ENCODE peak calls at places on chromosomes 4 and X, in six cellular contexts. One of them, this sample, is unnamed.
A peak's percentile ranks its signal among the peaks of the same experiment; 100 is the strongest.

GRCh38 chr4:2831611-2832308 is 11.9 kb upstream of the ADD1 start:
- DNase-seq in fibroblast of the conjunctiva: no peak
- DNase-seq in activated gamma-delta T cell treated with Interleukin-2 at 50 U/mL for 16 hours: peak; percentile 2
- DNase-seq in C1 segment of cervical spinal cord: no peak
- DNase-seq in brain microvascular endothelial cell: no peak
- DNase-seq in A172: no peak
- DNase-seq in this sample: peak; percentile 43

GRCh38 chr4:149634368-149634767 is 181.3 kb downstream of the IQCM start:
- DNase-seq in A172: no peak
- DNase-seq in activated gamma-delta T cell treated with Interleukin-2 at 50 U/mL for 16 hours: no peak
- DNase-seq in C1 segment of cervical spinal cord: no peak
- DNase-seq in fibroblast of the conjunctiva: no peak
- DNase-seq in brain microvascular endothelial cell: no peak
- DNase-seq in this sample: no peak

GRCh38 chrX:123731987-123732678 is 719 bp downstream of the THOC2 start:
- DNase-seq in C1 segment of cervical spinal cord: no peak
- DNase-seq in A172: peak; percentile 7
- DNase-seq in brain microvascular endothelial cell: no peak
- DNase-seq in fibroblast of the conjunctiva: no peak
- DNase-seq in activated gamma-delta T cell treated with Interleukin-2 at 50 U/mL for 16 hours: no peak
- DNase-seq in this sample: no peak

GRCh38 chr4:138770818-138771217 is 244.8 kb upstream of the NOCT start:
- DNase-seq in brain microvascular endothelial cell: no peak
- DNase-seq in A172: no peak
- DNase-seq in activated gamma-delta T cell treated with Interleukin-2 at 50 U/mL for 16 hours: no peak
- DNase-seq in C1 segment of cervical spinal cord: no peak
- DNase-seq in fibroblast of the conjunctiva: no peak
- DNase-seq in this sample: no peak

GRCh38 chr4:8409271-8410065 is 31.1 kb downstream of the ACOX3 start:
- DNase-seq in C1 segment of cervical spinal cord: no peak
- DNase-seq in activated gamma-delta T cell treated with Interleukin-2 at 50 U/mL for 16 hours: peak; percentile 61
- DNase-seq in A172: peak; percentile 57
- DNase-seq in fibroblast of the conjunctiva: no peak
- DNase-seq in brain microvascular endothelial cell: no peak
- DNase-seq in this sample: peak; percentile 75

GRCh38 chr4:138209094-138209493 is 33.1 kb downstream of the SLC7A11 start:
- DNase-seq in A172: no peak
- DNase-seq in fibroblast of the conjunctiva: no peak
- DNase-seq in activated gamma-delta T cell treated with Interleukin-2 at 50 U/mL for 16 hours: no peak
- DNase-seq in brain microvascular endothelial cell: no peak
- DNase-seq in C1 segment of cervical spinal cord: no peak
- DNase-seq in this sample: no peak

GRCh38 chrX:56812515-56813105 is 83.6 kb downstream of the NBDY start:
- DNase-seq in fibroblast of the conjunctiva: no peak
- DNase-seq in C1 segment of cervical spinal cord: no peak
- DNase-seq in A172: no peak
- DNase-seq in brain microvascular endothelial cell: no peak
- DNase-seq in activated gamma-delta T cell treated with Interleukin-2 at 50 U/mL for 16 hours: no peak
- DNase-seq in this sample: no peak

GRCh38 chrX:64394059-64394873 is 986 bp downstream of the MTMR8 start:
- DNase-seq in activated gamma-delta T cell treated with Interleukin-2 at 50 U/mL for 16 hours: no peak
- DNase-seq in C1 segment of cervical spinal cord: no peak
- DNase-seq in brain microvascular endothelial cell: no peak
- DNase-seq in fibroblast of the conjunctiva: no peak
- DNase-seq in A172: no peak
- DNase-seq in this sample: no peak

GRCh38 chrX:17537652-17538301 is 162.8 kb downstream of the NHS start:
- DNase-seq in C1 segment of cervical spinal cord: no peak
- DNase-seq in brain microvascular endothelial cell: no peak
- DNase-seq in A172: no peak
- DNase-seq in fibroblast of the conjunctiva: no peak
- DNase-seq in activated gamma-delta T cell treated with Interleukin-2 at 50 U/mL for 16 hours: no peak
- DNase-seq in this sample: no peak

GRCh38 chr4:95889662-95890061 is 49.8 kb downstream of the PDHA2 start:
- DNase-seq in A172: peak; percentile 21
- DNase-seq in activated gamma-delta T cell treated with Interleukin-2 at 50 U/mL for 16 hours: no peak
- DNase-seq in brain microvascular endothelial cell: peak; percentile 61
- DNase-seq in fibroblast of the conjunctiva: no peak
- DNase-seq in C1 segment of cervical spinal cord: no peak
- DNase-seq in this sample: no peak

GRCh38 chr4:99816611-99817309 is at the start of gene DAPP1:
- DNase-seq in brain microvascular endothelial cell: no peak
- DNase-seq in A172: no peak
- DNase-seq in fibroblast of the conjunctiva: no peak
- DNase-seq in activated gamma-delta T cell treated with Interleukin-2 at 50 U/mL for 16 hours: peak; percentile 65
- DNase-seq in C1 segment of cervical spinal cord: no peak
- DNase-seq in this sample: peak; percentile 58

GRCh38 chrX:19849433-19850190 is 37.8 kb downstream of the SH3KBP1 start:
- DNase-seq in C1 segment of cervical spinal cord: no peak
- DNase-seq in fibroblast of the conjunctiva: no peak
- DNase-seq in brain microvascular endothelial cell: no peak
- DNase-seq in activated gamma-delta T cell treated with Interleukin-2 at 50 U/mL for 16 hours: no peak
- DNase-seq in A172: no peak
- DNase-seq in this sample: no peak

GRCh38 chrX:112941209-112941788 is 100.7 kb upstream of the AMOT start:
- DNase-seq in brain microvascular endothelial cell: no peak
- DNase-seq in fibroblast of the conjunctiva: no peak
- DNase-seq in C1 segment of cervical spinal cord: no peak
- DNase-seq in A172: no peak
- DNase-seq in activated gamma-delta T cell treated with Interleukin-2 at 50 U/mL for 16 hours: no peak
- DNase-seq in this sample: no peak

GRCh38 chr4:128542047-128542446 is 254.4 kb upstream of the PGRMC2 start:
- DNase-seq in A172: no peak
- DNase-seq in activated gamma-delta T cell treated with Interleukin-2 at 50 U/mL for 16 hours: no peak
- DNase-seq in fibroblast of the conjunctiva: no peak
- DNase-seq in C1 segment of cervical spinal cord: no peak
- DNase-seq in brain microvascular endothelial cell: no peak
- DNase-seq in this sample: no peak

GRCh38 chr4:165537028-165537648 is 158.3 kb downstream of the CPE start:
- DNase-seq in brain microvascular endothelial cell: peak; percentile 26
- DNase-seq in C1 segment of cervical spinal cord: no peak
- DNase-seq in A172: peak; percentile 42
- DNase-seq in activated gamma-delta T cell treated with Interleukin-2 at 50 U/mL for 16 hours: no peak
- DNase-seq in fibroblast of the conjunctiva: peak; percentile 22
- DNase-seq in this sample: no peak

GRCh38 chr4:179625391-179625790 is 2183.2 kb upstream of the AGA start:
- DNase-seq in fibroblast of the conjunctiva: peak; percentile 4
- DNase-seq in brain microvascular endothelial cell: peak; percentile 77
- DNase-seq in A172: peak; percentile 11
- DNase-seq in activated gamma-delta T cell treated with Interleukin-2 at 50 U/mL for 16 hours: no peak
- DNase-seq in C1 segment of cervical spinal cord: no peak
- DNase-seq in this sample: no peak

GRCh38 chr4:80186666-80187065 is 10.6 kb upstream of the PRDM8 start:
- DNase-seq in fibroblast of the conjunctiva: no peak
- DNase-seq in brain microvascular endothelial cell: no peak
- DNase-seq in C1 segment of cervical spinal cord: no peak
- DNase-seq in A172: no peak
- DNase-seq in activated gamma-delta T cell treated with Interleukin-2 at 50 U/mL for 16 hours: no peak
- DNase-seq in this sample: no peak

GRCh38 chr4:169342906-169343560 is 72.3 kb upstream of the SH3RF1 start:
- DNase-seq in activated gamma-delta T cell treated with Interleukin-2 at 50 U/mL for 16 hours: no peak
- DNase-seq in A172: peak; percentile 57
- DNase-seq in brain microvascular endothelial cell: no peak
- DNase-seq in fibroblast of the conjunctiva: no peak
- DNase-seq in C1 segment of cervical spinal cord: no peak
- DNase-seq in this sample: no peak

GRCh38 chr4:79576480-79576803 is 168.4 kb upstream of the GK2 start:
- DNase-seq in A172: peak; percentile 4
- DNase-seq in fibroblast of the conjunctiva: peak; percentile 14
- DNase-seq in activated gamma-delta T cell treated with Interleukin-2 at 50 U/mL for 16 hours: no peak
- DNase-seq in brain microvascular endothelial cell: peak; percentile 22
- DNase-seq in C1 segment of cervical spinal cord: no peak
- DNase-seq in this sample: no peak

GRCh38 chrX:119573840-119574393 is 446 bp upstream of the UBE2A start:
- DNase-seq in brain microvascular endothelial cell: peak; percentile 35
- DNase-seq in activated gamma-delta T cell treated with Interleukin-2 at 50 U/mL for 16 hours: no peak
- DNase-seq in A172: peak; percentile 0
- DNase-seq in fibroblast of the conjunctiva: peak; percentile 31
- DNase-seq in C1 segment of cervical spinal cord: no peak
- DNase-seq in this sample: no peak

GRCh38 chrX:156008915-156009314 is 11.4 kb downstream of the IL9R start:
- DNase-seq in fibroblast of the conjunctiva: no peak
- DNase-seq in brain microvascular endothelial cell: no peak
- DNase-seq in A172: no peak
- DNase-seq in activated gamma-delta T cell treated with Interleukin-2 at 50 U/mL for 16 hours: no peak
- DNase-seq in C1 segment of cervical spinal cord: no peak
- DNase-seq in this sample: no peak

GRCh38 chrX:68894513-68895338 is 65.9 kb downstream of the EFNB1 start:
- DNase-seq in C1 segment of cervical spinal cord: peak; percentile 12
- DNase-seq in fibroblast of the conjunctiva: no peak
- DNase-seq in A172: no peak
- DNase-seq in activated gamma-delta T cell treated with Interleukin-2 at 50 U/mL for 16 hours: no peak
- DNase-seq in brain microvascular endothelial cell: peak; percentile 6
- DNase-seq in this sample: peak; percentile 83

GRCh38 chr4:48543796-48544195 is 53.7 kb downstream of the ZAR1 start:
- DNase-seq in fibroblast of the conjunctiva: no peak
- DNase-seq in C1 segment of cervical spinal cord: no peak
- DNase-seq in brain microvascular endothelial cell: no peak
- DNase-seq in A172: no peak
- DNase-seq in activated gamma-delta T cell treated with Interleukin-2 at 50 U/mL for 16 hours: no peak
- DNase-seq in this sample: no peak

GRCh38 chr4:110020139-110020538 is 107.5 kb downstream of the EGF start:
- DNase-seq in fibroblast of the conjunctiva: no peak
- DNase-seq in brain microvascular endothelial cell: peak; percentile 31
- DNase-seq in A172: no peak
- DNase-seq in activated gamma-delta T cell treated with Interleukin-2 at 50 U/mL for 16 hours: no peak
- DNase-seq in C1 segment of cervical spinal cord: no peak
- DNase-seq in this sample: no peak

GRCh38 chrX:104987063-104987462 is 233.4 kb downstream of the TEX13A start:
- DNase-seq in A172: no peak
- DNase-seq in brain microvascular endothelial cell: no peak
- DNase-seq in fibroblast of the conjunctiva: no peak
- DNase-seq in C1 segment of cervical spinal cord: no peak
- DNase-seq in activated gamma-delta T cell treated with Interleukin-2 at 50 U/mL for 16 hours: no peak
- DNase-seq in this sample: no peak

GRCh38 chr4:146545102-146545501 is 23.4 kb upstream of the SLC10A7 start:
- DNase-seq in A172: peak; percentile 44
- DNase-seq in brain microvascular endothelial cell: peak; percentile 49
- DNase-seq in C1 segment of cervical spinal cord: no peak
- DNase-seq in activated gamma-delta T cell treated with Interleukin-2 at 50 U/mL for 16 hours: no peak
- DNase-seq in fibroblast of the conjunctiva: no peak
- DNase-seq in this sample: no peak

GRCh38 chr4:87270144-87270543 is 49.7 kb upstream of the KLHL8 start:
- DNase-seq in fibroblast of the conjunctiva: peak; percentile 24
- DNase-seq in brain microvascular endothelial cell: peak; percentile 37
- DNase-seq in C1 segment of cervical spinal cord: no peak
- DNase-seq in activated gamma-delta T cell treated with Interleukin-2 at 50 U/mL for 16 hours: no peak
- DNase-seq in A172: peak; percentile 45
- DNase-seq in this sample: no peak

GRCh38 chr4:2948895-2949781 is 14.1 kb downstream of the NOP14 start:
- DNase-seq in A172: no peak
- DNase-seq in C1 segment of cervical spinal cord: no peak
- DNase-seq in fibroblast of the conjunctiva: no peak
- DNase-seq in activated gamma-delta T cell treated with Interleukin-2 at 50 U/mL for 16 hours: no peak
- DNase-seq in brain microvascular endothelial cell: no peak
- DNase-seq in this sample: no peak

GRCh38 chrX:149522914-149523313 is 17.8 kb upstream of the IDS start:
- DNase-seq in C1 segment of cervical spinal cord: no peak
- DNase-seq in A172: no peak
- DNase-seq in activated gamma-delta T cell treated with Interleukin-2 at 50 U/mL for 16 hours: no peak
- DNase-seq in brain microvascular endothelial cell: no peak
- DNase-seq in fibroblast of the conjunctiva: no peak
- DNase-seq in this sample: no peak

GRCh38 chr4:136319789-136320470 is 1212.4 kb downstream of the PCDH18 start:
- DNase-seq in fibroblast of the conjunctiva: no peak
- DNase-seq in A172: peak; percentile 91
- DNase-seq in C1 segment of cervical spinal cord: no peak
- DNase-seq in brain microvascular endothelial cell: peak; percentile 49
- DNase-seq in activated gamma-delta T cell treated with Interleukin-2 at 50 U/mL for 16 hours: no peak
- DNase-seq in this sample: no peak

GRCh38 chr4:9703391-9703790 is 78.0 kb upstream of the DRD5 start:
- DNase-seq in C1 segment of cervical spinal cord: peak; percentile 23
- DNase-seq in A172: peak; percentile 16
- DNase-seq in fibroblast of the conjunctiva: no peak
- DNase-seq in activated gamma-delta T cell treated with Interleukin-2 at 50 U/mL for 16 hours: peak; percentile 44
- DNase-seq in brain microvascular endothelial cell: peak; percentile 34
- DNase-seq in this sample: no peak

GRCh38 chr4:114304567-114304966 is 294.0 kb upstream of the UGT8 start:
- DNase-seq in fibroblast of the conjunctiva: no peak
- DNase-seq in activated gamma-delta T cell treated with Interleukin-2 at 50 U/mL for 16 hours: no peak
- DNase-seq in A172: no peak
- DNase-seq in brain microvascular endothelial cell: no peak
- DNase-seq in C1 segment of cervical spinal cord: no peak
- DNase-seq in this sample: no peak

GRCh38 chr4:98993419-98994071 is 2.0 kb upstream of the METAP1 start:
- DNase-seq in C1 segment of cervical spinal cord: no peak
- DNase-seq in fibroblast of the conjunctiva: no peak
- DNase-seq in brain microvascular endothelial cell: no peak
- DNase-seq in A172: no peak
- DNase-seq in activated gamma-delta T cell treated with Interleukin-2 at 50 U/mL for 16 hours: no peak
- DNase-seq in this sample: no peak

This sample was measured in aorta.